ENCODE peak calls at places on chromosomes 4 and X, in eight cellular contexts. One of them, this sample, is unnamed.

GRCh38 chrX:153530411-153531145 is 13.1 kb downstream of the ATP2B3 start:
- DNase-seq in HCEC 1CT: no peak
- DNase-seq in naive thymus-derived CD8-positive, alpha-beta T cell: no peak
- DNase-seq in IMR-90: no peak
- DNase-seq in NCI-H1436: no peak
- DNase-seq in renal cortical epithelial cell: no peak
- DNase-seq in testis: no peak
- DNase-seq in HEK293T: no peak
- DNase-seq in this sample: no peak

GRCh38 chr4:147968641-147969040 is 236.8 kb downstream of the ARHGAP10 start:
- DNase-seq in HCEC 1CT: peak; percentile 11
- DNase-seq in testis: no peak
- DNase-seq in HEK293T: no peak
- DNase-seq in NCI-H1436: no peak
- DNase-seq in renal cortical epithelial cell: no peak
- DNase-seq in IMR-90: peak; percentile 57
- DNase-seq in naive thymus-derived CD8-positive, alpha-beta T cell: no peak
- DNase-seq in this sample: no peak

GRCh38 chr4:29853843-29854242 is 866.3 kb upstream of the PCDH7 start:
- DNase-seq in naive thymus-derived CD8-positive, alpha-beta T cell: no peak
- DNase-seq in IMR-90: no peak
- DNase-seq in testis: no peak
- DNase-seq in NCI-H1436: no peak
- DNase-seq in HCEC 1CT: no peak
- DNase-seq in renal cortical epithelial cell: no peak
- DNase-seq in HEK293T: no peak
- DNase-seq in this sample: no peak

GRCh38 chr4:17688011-17688441 is 73.6 kb downstream of the MED28 start:
- DNase-seq in testis: no peak
- DNase-seq in NCI-H1436: no peak
- DNase-seq in IMR-90: no peak
- DNase-seq in HEK293T: no peak
- DNase-seq in naive thymus-derived CD8-positive, alpha-beta T cell: no peak
- DNase-seq in renal cortical epithelial cell: no peak
- DNase-seq in HCEC 1CT: no peak
- DNase-seq in this sample: no peak

GRCh38 chrX:750812-751211 is 120.2 kb downstream of the SHOX start:
- DNase-seq in HCEC 1CT: no peak
- DNase-seq in HEK293T: no peak
- DNase-seq in renal cortical epithelial cell: no peak
- DNase-seq in testis: no peak
- DNase-seq in IMR-90: no peak
- DNase-seq in naive thymus-derived CD8-positive, alpha-beta T cell: no peak
- DNase-seq in NCI-H1436: no peak
- DNase-seq in this sample: no peak

GRCh38 chrX:25600776-25601175 is 537.4 kb upstream of the MAGEB18 start:
- DNase-seq in IMR-90: peak; percentile 6
- DNase-seq in renal cortical epithelial cell: no peak
- DNase-seq in HCEC 1CT: no peak
- DNase-seq in testis: no peak
- DNase-seq in naive thymus-derived CD8-positive, alpha-beta T cell: no peak
- DNase-seq in NCI-H1436: no peak
- DNase-seq in HEK293T: no peak
- DNase-seq in this sample: no peak

GRCh38 chr4:2962614-2963184 is 507 bp downstream of the NOP14 start:
- DNase-seq in naive thymus-derived CD8-positive, alpha-beta T cell: no peak
- DNase-seq in testis: peak; percentile 70
- DNase-seq in NCI-H1436: no peak
- DNase-seq in HEK293T: peak; percentile 48
- DNase-seq in renal cortical epithelial cell: peak; percentile 37
- DNase-seq in HCEC 1CT: peak; percentile 15
- DNase-seq in IMR-90: peak; percentile 38
- DNase-seq in this sample: peak; percentile 81

GRCh38 chr4:84814100-84814750 is 152.3 kb downstream of the WDFY3 start:
- DNase-seq in naive thymus-derived CD8-positive, alpha-beta T cell: no peak
- DNase-seq in IMR-90: peak; percentile 96
- DNase-seq in HEK293T: no peak
- DNase-seq in renal cortical epithelial cell: peak; percentile 96
- DNase-seq in HCEC 1CT: peak; percentile 75
- DNase-seq in NCI-H1436: no peak
- DNase-seq in testis: no peak
- DNase-seq in this sample: peak; percentile 45

GRCh38 chr4:169925678-169926077 is 100.5 kb downstream of the MFAP3L start:
- DNase-seq in naive thymus-derived CD8-positive, alpha-beta T cell: no peak
- DNase-seq in HEK293T: no peak
- DNase-seq in renal cortical epithelial cell: no peak
- DNase-seq in HCEC 1CT: no peak
- DNase-seq in IMR-90: no peak
- DNase-seq in testis: no peak
- DNase-seq in NCI-H1436: no peak
- DNase-seq in this sample: no peak

GRCh38 chrX:46318551-46318950 is 226.7 kb downstream of the ZNF674 start:
- DNase-seq in NCI-H1436: no peak
- DNase-seq in renal cortical epithelial cell: no peak
- DNase-seq in naive thymus-derived CD8-positive, alpha-beta T cell: no peak
- DNase-seq in HEK293T: no peak
- DNase-seq in IMR-90: no peak
- DNase-seq in testis: no peak
- DNase-seq in HCEC 1CT: no peak
- DNase-seq in this sample: no peak

GRCh38 chr4:142350886-142351285 is 495.2 kb downstream of the INPP4B start:
- DNase-seq in HEK293T: no peak
- DNase-seq in naive thymus-derived CD8-positive, alpha-beta T cell: no peak
- DNase-seq in IMR-90: peak; percentile 50
- DNase-seq in renal cortical epithelial cell: peak; percentile 34
- DNase-seq in HCEC 1CT: no peak
- DNase-seq in NCI-H1436: no peak
- DNase-seq in testis: no peak
- DNase-seq in this sample: peak; percentile 41